ENCODE peak calls at places on chromosome 13, in four cellular contexts. One of them, this sample, is unnamed.

GRCh38 chr13:84821261-84821660 is 939.0 kb upstream of the SLITRK1 start:
- DNase-seq in astrocyte of the spinal cord: no peak
- DNase-seq in CD8-positive, alpha-beta memory T cell: no peak
- DNase-seq in cardiac muscle cell: no peak
- DNase-seq in this sample: no peak

GRCh38 chr13:113364933-113365371 is 1.0 kb upstream of the GRTP1 start:
- DNase-seq in astrocyte of the spinal cord: no peak
- DNase-seq in CD8-positive, alpha-beta memory T cell: no peak
- DNase-seq in cardiac muscle cell: peak; percentile 2
- DNase-seq in this sample: no peak

GRCh38 chr13:79604752-79605151 is 123.8 kb downstream of the NDFIP2 start:
- DNase-seq in astrocyte of the spinal cord: no peak
- DNase-seq in CD8-positive, alpha-beta memory T cell: no peak
- DNase-seq in cardiac muscle cell: no peak
- DNase-seq in this sample: no peak

GRCh38 chr13:108944760-108945159 is 315.3 kb downstream of the MYO16 start:
- DNase-seq in astrocyte of the spinal cord: no peak
- DNase-seq in CD8-positive, alpha-beta memory T cell: no peak
- DNase-seq in cardiac muscle cell: peak; percentile 56
- DNase-seq in this sample: no peak

GRCh38 chr13:102617697-102618350 is 21.0 kb downstream of the TPP2 start:
- DNase-seq in astrocyte of the spinal cord: no peak
- DNase-seq in CD8-positive, alpha-beta memory T cell: no peak
- DNase-seq in cardiac muscle cell: no peak
- DNase-seq in this sample: no peak

GRCh38 chr13:112928958-112929777 is 39.8 kb upstream of the MCF2L start:
- DNase-seq in astrocyte of the spinal cord: peak; percentile 4
- DNase-seq in CD8-positive, alpha-beta memory T cell: no peak
- DNase-seq in cardiac muscle cell: peak; percentile 61
- DNase-seq in this sample: no peak

GRCh38 chr13:43303040-43303729 is 279.8 kb downstream of the DNAJC15 start:
- DNase-seq in astrocyte of the spinal cord: peak; percentile 72
- DNase-seq in CD8-positive, alpha-beta memory T cell: no peak
- DNase-seq in cardiac muscle cell: peak; percentile 83
- DNase-seq in this sample: peak; percentile 10

GRCh38 chr13:78875792-78876580 is 217.0 kb upstream of the OBI1 start:
- DNase-seq in astrocyte of the spinal cord: no peak
- DNase-seq in CD8-positive, alpha-beta memory T cell: no peak
- DNase-seq in cardiac muscle cell: no peak
- DNase-seq in this sample: peak; percentile 5

GRCh38 chr13:56378566-56378965 is 762.2 kb upstream of the PRR20A start:
- DNase-seq in astrocyte of the spinal cord: no peak
- DNase-seq in CD8-positive, alpha-beta memory T cell: no peak
- DNase-seq in cardiac muscle cell: no peak
- DNase-seq in this sample: no peak

GRCh38 chr13:114264886-114265611 is 16.4 kb upstream of the UPF3A start:
- DNase-seq in astrocyte of the spinal cord: peak; percentile 78
- DNase-seq in CD8-positive, alpha-beta memory T cell: no peak
- DNase-seq in cardiac muscle cell: no peak
- DNase-seq in this sample: no peak

GRCh38 chr13:63381078-63381859 is 1965.6 kb upstream of the PCDH20 start:
- DNase-seq in astrocyte of the spinal cord: no peak
- DNase-seq in CD8-positive, alpha-beta memory T cell: no peak
- DNase-seq in cardiac muscle cell: no peak
- DNase-seq in this sample: no peak

GRCh38 chr13:98539655-98540054 is 37.3 kb downstream of the STK24 start:
- DNase-seq in astrocyte of the spinal cord: peak; percentile 39
- DNase-seq in CD8-positive, alpha-beta memory T cell: no peak
- DNase-seq in cardiac muscle cell: no peak
- DNase-seq in this sample: no peak

GRCh38 chr13:113547248-113547971 is 37.1 kb upstream of the TFDP1 start:
- DNase-seq in astrocyte of the spinal cord: peak; percentile 68
- DNase-seq in CD8-positive, alpha-beta memory T cell: no peak
- DNase-seq in cardiac muscle cell: peak; percentile 30
- DNase-seq in this sample: no peak

GRCh38 chr13:100454876-100455275 is 133.7 kb downstream of the GGACT start:
- DNase-seq in astrocyte of the spinal cord: peak; percentile 71
- DNase-seq in CD8-positive, alpha-beta memory T cell: no peak
- DNase-seq in cardiac muscle cell: peak; percentile 45
- DNase-seq in this sample: no peak

GRCh38 chr13:26469602-26470001 is 87.9 kb upstream of the WASF3 start:
- DNase-seq in astrocyte of the spinal cord: no peak
- DNase-seq in CD8-positive, alpha-beta memory T cell: no peak
- DNase-seq in cardiac muscle cell: no peak
- DNase-seq in this sample: no peak

GRCh38 chr13:44739539-44739938 is 163.4 kb upstream of the TSC22D1 start:
- DNase-seq in astrocyte of the spinal cord: no peak
- DNase-seq in CD8-positive, alpha-beta memory T cell: no peak
- DNase-seq in cardiac muscle cell: no peak
- DNase-seq in this sample: no peak

GRCh38 chr13:51556740-51557139 is 27.5 kb upstream of the WDFY2 start:
- DNase-seq in astrocyte of the spinal cord: no peak
- DNase-seq in CD8-positive, alpha-beta memory T cell: no peak
- DNase-seq in cardiac muscle cell: no peak
- DNase-seq in this sample: no peak

GRCh38 chr13:99806671-99807070 is 164.9 kb downstream of the ZIC5 start:
- DNase-seq in astrocyte of the spinal cord: no peak
- DNase-seq in CD8-positive, alpha-beta memory T cell: no peak
- DNase-seq in cardiac muscle cell: no peak
- DNase-seq in this sample: no peak

GRCh38 chr13:74203576-74203975 is 69.4 kb upstream of the KLF12 start:
- DNase-seq in astrocyte of the spinal cord: peak; percentile 37
- DNase-seq in CD8-positive, alpha-beta memory T cell: no peak
- DNase-seq in cardiac muscle cell: no peak
- DNase-seq in this sample: no peak

GRCh38 chr13:43573361-43573740 is 213.4 kb downstream of the ENOX1 start:
- DNase-seq in astrocyte of the spinal cord: peak; percentile 5
- DNase-seq in CD8-positive, alpha-beta memory T cell: no peak
- DNase-seq in cardiac muscle cell: peak; percentile 19
- DNase-seq in this sample: no peak

GRCh38 chr13:44819245-44819644 is 170.0 kb downstream of the NUFIP1 start:
- DNase-seq in astrocyte of the spinal cord: peak; percentile 84
- DNase-seq in CD8-positive, alpha-beta memory T cell: no peak
- DNase-seq in cardiac muscle cell: peak; percentile 73
- DNase-seq in this sample: no peak

GRCh38 chr13:97319088-97319487 is 97.0 kb downstream of the MBNL2 start:
- DNase-seq in astrocyte of the spinal cord: no peak
- DNase-seq in CD8-positive, alpha-beta memory T cell: no peak
- DNase-seq in cardiac muscle cell: peak; percentile 31
- DNase-seq in this sample: no peak

GRCh38 chr13:52084971-52085370 is 43.9 kb downstream of the NEK5 start:
- DNase-seq in astrocyte of the spinal cord: no peak
- DNase-seq in CD8-positive, alpha-beta memory T cell: no peak
- DNase-seq in cardiac muscle cell: no peak
- DNase-seq in this sample: no peak

GRCh38 chr13:113192279-113192678 is 16.2 kb downstream of the PCID2 start:
- DNase-seq in astrocyte of the spinal cord: no peak
- DNase-seq in CD8-positive, alpha-beta memory T cell: no peak
- DNase-seq in cardiac muscle cell: no peak
- DNase-seq in this sample: no peak

GRCh38 chr13:52664269-52664668 is 11.6 kb downstream of the SUGT1 start:
- DNase-seq in astrocyte of the spinal cord: no peak
- DNase-seq in CD8-positive, alpha-beta memory T cell: no peak
- DNase-seq in cardiac muscle cell: no peak
- DNase-seq in this sample: no peak

GRCh38 chr13:51643882-51644281 is 59.6 kb downstream of the WDFY2 start:
- DNase-seq in astrocyte of the spinal cord: peak; percentile 94
- DNase-seq in CD8-positive, alpha-beta memory T cell: no peak
- DNase-seq in cardiac muscle cell: peak; percentile 93
- DNase-seq in this sample: no peak

GRCh38 chr13:23433171-23434153 is at the start of gene SACS:
- DNase-seq in astrocyte of the spinal cord: peak; percentile 65
- DNase-seq in CD8-positive, alpha-beta memory T cell: no peak
- DNase-seq in cardiac muscle cell: peak; percentile 52
- DNase-seq in this sample: no peak

GRCh38 chr13:29730253-29730652 is 120.2 kb downstream of the UBL3 start:
- DNase-seq in astrocyte of the spinal cord: no peak
- DNase-seq in CD8-positive, alpha-beta memory T cell: no peak
- DNase-seq in cardiac muscle cell: no peak
- DNase-seq in this sample: no peak

GRCh38 chr13:49551245-49551644 is 34.1 kb downstream of the RCBTB1 start:
- DNase-seq in astrocyte of the spinal cord: no peak
- DNase-seq in CD8-positive, alpha-beta memory T cell: no peak
- DNase-seq in cardiac muscle cell: no peak
- DNase-seq in this sample: no peak
- H3K4me3 ChIP-seq in astrocyte of the spinal cord: no peak overlapping the region
- H3K4me3 ChIP-seq in CD8-positive, alpha-beta memory T cell: no peak overlapping the region
- H3K4me3 ChIP-seq in cardiac muscle cell: no peak overlapping the region
- H3K4me3 ChIP-seq in this sample: no peak overlapping the region

GRCh38 chr13:33264620-33264978 is 21.0 kb downstream of the STARD13 start:
- DNase-seq in astrocyte of the spinal cord: no peak
- DNase-seq in CD8-positive, alpha-beta memory T cell: no peak
- DNase-seq in cardiac muscle cell: no peak
- DNase-seq in this sample: no peak

GRCh38 chr13:33262554-33262953 is 23.0 kb downstream of the STARD13 start:
- DNase-seq in astrocyte of the spinal cord: no peak
- DNase-seq in CD8-positive, alpha-beta memory T cell: no peak
- DNase-seq in cardiac muscle cell: no peak
- DNase-seq in this sample: no peak

GRCh38 chr13:33263976-33264619 is 21.5 kb downstream of the STARD13 start:
- DNase-seq in astrocyte of the spinal cord: peak; percentile 45
- DNase-seq in CD8-positive, alpha-beta memory T cell: no peak
- DNase-seq in cardiac muscle cell: no peak
- DNase-seq in this sample: no peak

GRCh38 chr13:33262997-33263396 is 22.6 kb downstream of the STARD13 start:
- DNase-seq in astrocyte of the spinal cord: no peak
- DNase-seq in CD8-positive, alpha-beta memory T cell: no peak
- DNase-seq in cardiac muscle cell: no peak
- DNase-seq in this sample: no peak

GRCh38 chr13:33263484-33263883 is 22.1 kb downstream of the STARD13 start:
- DNase-seq in astrocyte of the spinal cord: no peak
- DNase-seq in CD8-positive, alpha-beta memory T cell: no peak
- DNase-seq in cardiac muscle cell: no peak
- DNase-seq in this sample: no peak
- H3K4me3 ChIP-seq in astrocyte of the spinal cord: no peak overlapping the region
- H3K4me3 ChIP-seq in CD8-positive, alpha-beta memory T cell: no peak overlapping the region
- H3K4me3 ChIP-seq in cardiac muscle cell: no peak overlapping the region
- H3K4me3 ChIP-seq in this sample: no peak overlapping the region

GRCh38 chr13:21616880-21617279 is 12.9 kb upstream of the MICU2 start:
- DNase-seq in astrocyte of the spinal cord: no peak
- DNase-seq in CD8-positive, alpha-beta memory T cell: no peak
- DNase-seq in cardiac muscle cell: no peak
- DNase-seq in this sample: no peak
- H3K4me3 ChIP-seq in astrocyte of the spinal cord: no peak overlapping the region
- H3K4me3 ChIP-seq in CD8-positive, alpha-beta memory T cell: no peak overlapping the region
- H3K4me3 ChIP-seq in cardiac muscle cell: no peak overlapping the region
- H3K4me3 ChIP-seq in this sample: no peak overlapping the region

DNA sequence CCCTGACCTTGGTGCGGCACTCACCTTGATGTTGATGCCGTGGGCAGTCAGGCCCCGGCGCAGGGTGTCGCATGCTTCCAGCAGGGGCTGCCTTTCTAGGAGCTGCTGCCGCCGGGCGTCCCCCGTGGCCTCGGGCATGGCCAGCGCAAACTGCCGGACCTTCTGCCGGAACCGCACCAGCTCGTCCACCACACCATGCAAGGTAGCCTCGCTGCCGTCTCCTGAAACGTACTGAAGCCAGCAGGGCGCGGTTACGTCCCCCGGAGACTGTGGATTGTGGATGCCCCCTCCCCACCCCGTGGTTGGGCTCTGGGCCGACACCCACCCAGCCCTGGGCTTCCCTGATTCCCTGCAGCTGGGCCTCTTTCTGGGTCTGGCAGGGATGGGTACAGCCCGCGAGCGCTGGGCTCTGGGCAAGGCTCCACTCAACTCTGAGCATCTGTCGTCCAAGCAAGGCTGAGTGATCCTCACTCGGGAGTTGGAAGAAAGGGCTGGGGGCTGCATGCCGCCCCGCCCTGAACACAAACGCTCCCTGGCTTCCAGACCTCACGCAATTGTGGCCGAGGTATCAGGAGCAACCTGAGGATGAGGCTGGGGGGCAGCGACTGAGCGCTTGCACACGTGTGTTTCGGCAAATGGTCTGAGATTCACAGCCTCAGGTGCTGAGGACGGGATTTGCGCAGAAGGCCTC is 27.1 kb downstream of the NAXD start:
- DNase-seq in astrocyte of the spinal cord: no peak
- DNase-seq in CD8-positive, alpha-beta memory T cell: no peak
- DNase-seq in cardiac muscle cell: no peak
- DNase-seq in this sample: no peak
- H3K4me3 ChIP-seq in astrocyte of the spinal cord: no peak overlapping the region
- H3K4me3 ChIP-seq in CD8-positive, alpha-beta memory T cell: no peak overlapping the region
- H3K4me3 ChIP-seq in cardiac muscle cell: no peak overlapping the region
- H3K4me3 ChIP-seq in this sample: no peak overlapping the region

DNA sequence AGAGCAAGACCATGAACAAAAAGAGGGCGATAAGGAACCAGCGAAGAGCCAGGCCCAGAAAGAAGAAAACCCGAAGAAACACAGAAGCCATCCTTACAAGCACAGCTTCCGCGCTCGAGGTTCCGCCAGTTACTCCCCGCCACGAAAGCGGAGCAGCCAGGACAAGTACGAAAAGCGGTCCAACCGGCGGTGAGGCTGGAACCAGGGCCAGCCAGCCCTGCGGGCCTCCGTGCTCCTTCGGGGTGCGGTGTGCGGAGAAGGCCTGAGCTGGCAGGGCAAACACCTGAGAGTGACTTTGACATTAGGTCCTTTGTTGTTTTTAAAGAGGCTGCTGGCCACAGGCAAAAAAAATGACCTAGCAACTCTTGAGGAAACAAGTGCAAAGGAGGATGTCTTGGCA is 44.1 kb downstream of the POLR1D start:
- DNase-seq in astrocyte of the spinal cord: no peak
- DNase-seq in CD8-positive, alpha-beta memory T cell: no peak
- DNase-seq in cardiac muscle cell: no peak
- DNase-seq in this sample: no peak
- H3K4me3 ChIP-seq in astrocyte of the spinal cord: no peak overlapping the region
- H3K4me3 ChIP-seq in CD8-positive, alpha-beta memory T cell: no peak overlapping the region
- H3K4me3 ChIP-seq in cardiac muscle cell: no peak overlapping the region
- H3K4me3 ChIP-seq in this sample: no peak overlapping the region

GRCh38 chr13:33015275-33015674 is 948 bp upstream of the KL start:
- DNase-seq in astrocyte of the spinal cord: no peak
- DNase-seq in CD8-positive, alpha-beta memory T cell: no peak
- DNase-seq in cardiac muscle cell: no peak
- DNase-seq in this sample: no peak
- H3K4me3 ChIP-seq in astrocyte of the spinal cord: no peak overlapping the region
- H3K4me3 ChIP-seq in CD8-positive, alpha-beta memory T cell: no peak overlapping the region
- H3K4me3 ChIP-seq in cardiac muscle cell: no peak overlapping the region
- H3K4me3 ChIP-seq in this sample: no peak overlapping the region

GRCh38 chr13:31885994-31886393 is 145.6 kb upstream of the FRY start:
- DNase-seq in astrocyte of the spinal cord: no peak
- DNase-seq in CD8-positive, alpha-beta memory T cell: no peak
- DNase-seq in cardiac muscle cell: peak; percentile 39
- DNase-seq in this sample: no peak

GRCh38 chr13:31890946-31891345 is 140.6 kb upstream of the FRY start:
- DNase-seq in astrocyte of the spinal cord: no peak
- DNase-seq in CD8-positive, alpha-beta memory T cell: no peak
- DNase-seq in cardiac muscle cell: no peak
- DNase-seq in this sample: no peak

GRCh38 chr13:31891472-31891871 is 140.1 kb upstream of the FRY start:
- DNase-seq in astrocyte of the spinal cord: no peak
- DNase-seq in CD8-positive, alpha-beta memory T cell: no peak
- DNase-seq in cardiac muscle cell: no peak
- DNase-seq in this sample: no peak

GRCh38 chr13:31884556-31884955 is 145.2 kb downstream of the RXFP2 start:
- DNase-seq in astrocyte of the spinal cord: no peak
- DNase-seq in CD8-positive, alpha-beta memory T cell: no peak
- DNase-seq in cardiac muscle cell: no peak
- DNase-seq in this sample: no peak

GRCh38 chr13:31887311-31887710 is 144.3 kb upstream of the FRY start:
- DNase-seq in astrocyte of the spinal cord: no peak
- DNase-seq in CD8-positive, alpha-beta memory T cell: no peak
- DNase-seq in cardiac muscle cell: peak; percentile 90
- DNase-seq in this sample: no peak
- H3K4me3 ChIP-seq in astrocyte of the spinal cord: no peak overlapping the region
- H3K4me3 ChIP-seq in CD8-positive, alpha-beta memory T cell: no peak overlapping the region
- H3K4me3 ChIP-seq in cardiac muscle cell: no peak overlapping the region
- H3K4me3 ChIP-seq in this sample: no peak overlapping the region